ENCODE peak calls at places on chromosomes 1 and 21, in nine cellular contexts. Z is GM13976, F is mesothelial cell of epicardium, B is H9, A is fibroblast of mammary gland, Y is endothelial cell of umbilical vein, G is tibial nerve, I is bronchial epithelial cell, Q is HCT116. D is an unnamed sample.

GRCh38 chr1:63951076-63951946 is 177.5 kb downstream of the ROR1 start:
- DNase-seq in Z (no peak), F (no peak), B (no peak), A (peak), Y (no peak), G (no peak), I (no peak), Q (no peak), D (no peak)

GRCh38 chr1:151157067-151157531 is 650 bp downstream of the TNFAIP8L2 start:
- DNase-seq in Z (no peak), F (no peak), B (no peak), A (no peak), Y (no peak), G (no peak), I (no peak), Q (no peak), D (no peak)

GRCh38 chr21:41888749-41889376 is 9.7 kb upstream of the PRDM15 start:
- DNase-seq in Z (no peak), F (no peak), B (no peak), A (no peak), Y (peak), G (peak), I (no peak), Q (no peak), D (no peak)

GRCh38 chr1:3386603-3387002 is 67.9 kb upstream of the ARHGEF16 start:
- DNase-seq in Z (no peak), F (no peak), B (no peak), A (no peak), Y (no peak), G (no peak), I (no peak), Q (no peak), D (no peak)

GRCh38 chr1:93847811-93848288 is 31.2 kb downstream of the DNTTIP2 start:
- DNase-seq in Z (peak), F (peak), B (peak), A (peak), Y (no peak), G (peak), I (peak), Q (peak), D (no peak)

GRCh38 chr1:6385673-6386191 is 7.8 kb downstream of the ACOT7 start:
- DNase-seq in Z (no peak), F (no peak), B (peak), A (peak), Y (peak), G (no peak), I (peak), Q (peak), D (peak)

GRCh38 chr1:24688621-24689195 is 45.6 kb downstream of the SRRM1 start:
- DNase-seq in Z (peak), F (peak), B (peak), A (peak), Y (peak), G (peak), I (peak), Q (peak), D (no peak)

GRCh38 chr1:9753121-9753531 is 70.6 kb downstream of the CLSTN1 start:
- DNase-seq in Z (no peak), F (no peak), B (no peak), A (peak), Y (peak), G (no peak), I (peak), Q (no peak), D (peak)

GRCh38 chr1:9592510-9593075 is 3.9 kb downstream of the TMEM201 start:
- DNase-seq in Z (no peak), F (no peak), B (no peak), A (no peak), Y (no peak), G (no peak), I (no peak), Q (no peak), D (no peak)

GRCh38 chr1:43135857-43136781 is 36.0 kb downstream of the EBNA1BP2 start:
- DNase-seq in Z (no peak), F (no peak), B (no peak), A (no peak), Y (no peak), G (no peak), I (peak), Q (no peak), D (no peak)

GRCh38 chr1:43982241-43982640 is 3.2 kb downstream of the B4GALT2 start:
- DNase-seq in Z (no peak), F (no peak), B (no peak), A (no peak), Y (no peak), G (no peak), I (no peak), Q (no peak), D (no peak)

GRCh38 chr1:116514708-116515525 is 55.9 kb downstream of the CD58 start:
- DNase-seq in Z (peak), F (no peak), B (no peak), A (peak), Y (no peak), G (no peak), I (peak), Q (no peak), D (peak)

GRCh38 chr1:36540056-36540455 is 57.3 kb upstream of the CSF3R start:
- DNase-seq in Z (no peak), F (no peak), B (peak), A (no peak), Y (no peak), G (no peak), I (no peak), Q (no peak), D (no peak)

GRCh38 chr1:23149110-23149509 is 19.5 kb downstream of the LUZP1 start:
- DNase-seq in Z (no peak), F (no peak), B (no peak), A (no peak), Y (peak), G (no peak), I (peak), Q (no peak), D (no peak)

GRCh38 chr1:173413271-173413707 is 63.8 kb upstream of the PRDX6 start:
- DNase-seq in Z (no peak), F (no peak), B (no peak), A (no peak), Y (no peak), G (no peak), I (no peak), Q (no peak), D (no peak)

GRCh38 chr1:7295946-7296345 is 475.1 kb upstream of the VAMP3 start:
- DNase-seq in Z (no peak), F (no peak), B (no peak), A (peak), Y (no peak), G (no peak), I (no peak), Q (no peak), D (no peak)

GRCh38 chr1:21302747-21303715 is 12.8 kb upstream of the ECE1 start:
- DNase-seq in Z (no peak), F (no peak), B (no peak), A (peak), Y (peak), G (no peak), I (peak), Q (no peak), D (peak)
- TF ChIP-seq CTCF in Z (no peak), F (no peak), B (peak), A (no peak), Y (peak), G (peak), I (no peak), Q (no peak), D (peak)

DNA sequence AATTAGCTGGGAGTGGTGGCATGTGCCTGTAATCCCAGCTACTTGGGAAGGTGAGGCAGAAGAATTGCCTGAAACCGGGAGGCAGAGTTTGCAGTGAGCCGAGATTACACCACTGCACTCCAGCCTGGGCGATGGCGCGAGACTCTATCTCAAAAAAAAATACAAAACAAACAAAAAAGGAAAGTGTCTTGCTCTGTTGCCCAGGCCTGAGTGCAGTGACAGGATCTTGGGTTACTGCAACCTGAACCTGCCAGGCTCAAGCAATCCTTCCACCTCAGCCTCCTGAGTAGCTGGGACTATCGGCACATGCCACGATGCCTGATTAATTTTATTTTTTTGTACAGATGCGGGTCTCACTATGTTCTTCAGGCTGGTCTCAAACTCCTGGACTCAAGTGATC is 33.3 kb downstream of the DEGS1 start:
- DNase-seq in Z (no peak), F (no peak), B (no peak), A (no peak), Y (no peak), G (no peak), I (no peak), Q (no peak), D (no peak)
- TF ChIP-seq CTCF in Z (no peak), F (no peak), B (no peak), A (no peak), Y (no peak), G (no peak), I (no peak), Q (no peak), D (no peak)

DNA sequence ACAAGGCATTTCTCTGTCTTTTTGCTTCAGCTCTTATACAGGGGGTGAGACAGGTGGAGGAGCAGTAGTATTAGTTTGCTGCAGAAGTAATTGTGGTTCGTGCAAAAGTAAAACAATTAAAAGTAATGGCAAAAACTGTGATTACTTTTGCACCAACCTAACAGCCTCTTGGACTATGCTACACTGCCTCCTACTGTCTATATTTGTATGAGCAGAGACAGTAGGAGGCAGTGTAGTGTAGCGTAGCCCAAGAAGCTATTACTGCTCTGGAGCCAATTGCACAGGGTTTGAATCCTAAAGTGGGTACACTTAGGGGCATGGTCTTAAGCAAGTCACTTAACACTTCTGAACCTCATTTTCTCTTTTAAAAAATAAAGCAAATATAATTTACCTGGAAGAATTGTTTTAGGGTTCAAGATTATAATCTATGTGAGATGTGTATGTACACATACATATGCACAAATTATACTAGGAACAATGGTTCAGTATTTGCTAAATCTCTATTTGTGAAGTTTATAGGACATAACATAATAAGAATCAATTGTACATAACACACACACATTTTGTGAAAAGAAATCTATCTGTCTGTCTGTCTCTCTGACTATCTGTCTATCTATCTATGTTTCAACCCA is 103.8 kb downstream of the BRINP3 start:
- DNase-seq in Z (peak), F (no peak), B (no peak), A (no peak), Y (peak), G (no peak), I (peak), Q (peak), D (no peak)
- TF ChIP-seq CTCF in Z (peak), F (peak), B (peak), A (no peak), Y (peak), G (no peak), I (peak), Q (peak), D (no peak)

DNA sequence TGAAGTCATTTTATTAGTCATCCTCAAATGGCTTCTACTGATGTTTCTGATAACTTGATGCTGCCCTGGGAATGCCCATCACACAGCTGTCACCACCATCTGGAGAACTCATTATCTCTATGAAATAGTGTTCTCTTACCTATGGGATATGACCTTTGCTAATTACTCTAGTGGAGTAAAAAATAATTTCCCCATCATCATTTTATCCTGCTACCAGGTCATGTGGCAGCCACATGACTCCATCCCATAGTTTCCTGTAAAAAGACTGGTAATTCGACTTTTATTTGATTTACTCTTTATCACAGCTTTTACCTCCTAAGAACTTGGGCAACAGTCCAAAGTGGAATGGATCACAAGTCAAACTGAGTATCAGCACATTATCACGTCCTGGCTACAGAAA is 76.1 kb upstream of the USP25 start:
- DNase-seq in Z (no peak), F (no peak), B (no peak), A (no peak), Y (no peak), G (no peak), I (no peak), Q (no peak), D (no peak)
- TF ChIP-seq CTCF in Z (no peak), F (no peak), B (no peak), A (no peak), Y (no peak), G (no peak), I (no peak), Q (no peak), D (no peak)

GRCh38 chr1:35192056-35192852 is 691 bp downstream of the SFPQ start:
- DNase-seq in Z (peak), F (peak), B (peak), A (peak), Y (peak), G (peak), I (peak), Q (no peak), D (no peak)
- TF ChIP-seq CTCF in Z (no peak), F (no peak), B (peak), A (no peak), Y (no peak), G (peak), I (peak), Q (no peak), D (no peak)

DNA sequence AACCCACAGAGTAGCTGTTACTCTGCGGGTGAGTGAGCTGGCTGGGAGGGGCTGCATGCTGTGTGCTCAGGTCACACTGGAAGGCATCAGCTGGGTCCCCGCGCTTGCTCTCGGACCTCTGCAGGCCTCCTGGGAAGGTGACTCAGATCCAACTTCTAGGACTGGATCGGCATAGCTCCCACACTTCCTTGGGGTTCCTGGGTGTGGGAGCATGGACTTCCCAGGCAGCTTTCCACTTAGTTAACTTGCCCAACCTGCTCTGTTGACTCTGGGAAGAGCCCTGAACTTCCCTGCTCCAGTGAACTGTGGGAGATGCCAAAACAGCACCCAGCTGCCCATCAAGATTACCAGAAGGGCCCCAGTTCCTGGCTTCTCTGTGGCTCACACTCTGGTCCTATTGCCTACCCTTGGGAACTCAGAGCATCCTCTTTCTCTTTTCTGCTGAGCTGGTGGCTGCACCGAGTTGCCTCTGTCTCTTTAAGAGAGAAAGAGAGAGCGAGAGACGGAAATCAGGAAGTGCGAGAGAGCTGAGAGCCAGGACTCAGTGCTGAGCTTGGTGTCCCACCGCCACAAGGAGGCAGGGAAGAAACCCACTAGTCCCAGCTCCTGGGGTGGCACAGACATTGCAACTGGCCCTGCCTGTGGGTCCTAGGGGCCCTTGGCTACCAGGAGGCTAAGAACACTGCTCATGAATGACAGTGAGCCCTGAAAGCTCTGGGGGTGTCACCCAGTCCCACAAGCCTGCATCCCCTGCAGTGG is at the start of gene IKBKE:
- DNase-seq in Z (peak), F (peak), B (peak), A (peak), Y (peak), G (peak), I (peak), Q (peak), D (peak)
- TF ChIP-seq CTCF in Z (no peak), F (no peak), B (peak), A (peak), Y (peak), G (peak), I (peak), Q (peak), D (peak)

GRCh38 chr1:18199462-18199861 is 91.9 kb downstream of the IGSF21 start:
- DNase-seq in Z (no peak), F (no peak), B (peak), A (no peak), Y (no peak), G (no peak), I (no peak), Q (no peak), D (no peak)

GRCh38 chr1:18200136-18200717 is 92.6 kb downstream of the IGSF21 start:
- DNase-seq in Z (no peak), F (no peak), B (no peak), A (no peak), Y (no peak), G (no peak), I (no peak), Q (no peak), D (no peak)

GRCh38 chr1:18198240-18198639 is 90.6 kb downstream of the IGSF21 start:
- DNase-seq in Z (no peak), F (no peak), B (no peak), A (no peak), Y (no peak), G (no peak), I (no peak), Q (no peak), D (no peak)

GRCh38 chr1:18200918-18201317 is 93.3 kb downstream of the IGSF21 start:
- DNase-seq in Z (no peak), F (no peak), B (no peak), A (no peak), Y (no peak), G (no peak), I (no peak), Q (no peak), D (no peak)

DNA sequence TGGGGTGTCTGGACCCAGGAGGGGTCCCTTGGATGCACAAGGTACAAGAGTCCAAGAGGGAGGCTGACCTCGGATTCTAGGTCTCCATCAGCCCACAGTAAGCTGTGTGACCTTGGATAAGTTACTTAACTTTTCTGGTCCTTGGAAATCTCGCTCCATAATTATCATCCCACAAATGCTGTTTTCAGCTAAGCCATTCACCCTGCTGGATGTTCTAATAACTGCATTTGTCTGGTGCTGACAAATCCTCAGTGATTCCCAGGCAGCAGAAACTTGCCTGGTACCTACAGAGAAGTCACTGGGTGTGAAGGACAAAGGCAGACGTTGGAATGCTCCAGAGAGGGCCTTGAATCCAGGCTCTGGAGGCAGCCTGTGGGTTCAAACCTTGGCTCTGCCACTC is 89.7 kb downstream of the IGSF21 start:
- DNase-seq in Z (no peak), F (no peak), B (no peak), A (no peak), Y (no peak), G (no peak), I (no peak), Q (no peak), D (no peak)
- TF ChIP-seq CTCF in Z (no peak), F (peak), B (no peak), A (no peak), Y (no peak), G (no peak), I (no peak), Q (peak), D (no peak)

GRCh38 chr21:39088831-39089380 is 94.3 kb downstream of the PSMG1 start:
- DNase-seq in Z (no peak), F (no peak), B (no peak), A (peak), Y (peak), G (no peak), I (peak), Q (no peak), D (no peak)
- TF ChIP-seq CTCF in Z (no peak), F (no peak), B (peak), A (no peak), Y (no peak), G (no peak), I (no peak), Q (no peak), D (no peak)

GRCh38 chr1:82778612-82779011 is 977.9 kb downstream of the ADGRL2 start:
- DNase-seq in Z (no peak), F (no peak), B (no peak), A (peak), Y (peak), G (no peak), I (peak), Q (no peak), D (no peak)
- TF ChIP-seq CTCF in Z (no peak), F (no peak), B (peak), A (peak), Y (peak), G (no peak), I (peak), Q (peak), D (peak)

GRCh38 chr1:15583016-15583706 is 1.7 kb downstream of the AGMAT start:
- DNase-seq in Z (no peak), F (no peak), B (no peak), A (no peak), Y (no peak), G (no peak), I (no peak), Q (no peak), D (no peak)
- TF ChIP-seq CTCF in Z (no peak), F (no peak), B (no peak), A (no peak), Y (no peak), G (no peak), I (no peak), Q (no peak), D (no peak)

D was measured in AG09309.